ENCODE peak calls at places on chromosomes 13 and 19, in five cellular contexts. One of them, this sample, is unnamed.

GRCh38 chr19:35347171-35347929 is at the start of gene FFAR1:
- DNase-seq in neural crest cell: no peak
- DNase-seq in BJ: no peak
- DNase-seq in CD8-positive, alpha-beta T cell: peak
- DNase-seq in B cell: peak
- DNase-seq in this sample: no peak

GRCh38 chr13:44237276-44237767 is 136.3 kb upstream of the SERP2 start:
- DNase-seq in neural crest cell: no peak
- DNase-seq in BJ: peak
- DNase-seq in CD8-positive, alpha-beta T cell: no peak
- DNase-seq in B cell: no peak
- DNase-seq in this sample: peak

GRCh38 chr13:86826232-86826631 is 844.9 kb upstream of the SLITRK5 start:
- DNase-seq in neural crest cell: no peak
- DNase-seq in BJ: no peak
- DNase-seq in CD8-positive, alpha-beta T cell: no peak
- DNase-seq in B cell: no peak
- DNase-seq in this sample: no peak

GRCh38 chr19:1513492-1514294 is 874 bp upstream of the ADAMTSL5 start:
- DNase-seq in neural crest cell: no peak
- DNase-seq in BJ: no peak
- DNase-seq in CD8-positive, alpha-beta T cell: peak
- DNase-seq in B cell: peak
- DNase-seq in this sample: no peak

GRCh38 chr19:16024266-16025107 is 51.8 kb upstream of the TPM4 start:
- DNase-seq in neural crest cell: no peak
- DNase-seq in BJ: no peak
- DNase-seq in CD8-positive, alpha-beta T cell: no peak
- DNase-seq in B cell: no peak
- DNase-seq in this sample: no peak

GRCh38 chr19:2663920-2664571 is 38.4 kb downstream of the GNG7 start:
- DNase-seq in neural crest cell: peak
- DNase-seq in BJ: no peak
- DNase-seq in CD8-positive, alpha-beta T cell: no peak
- DNase-seq in B cell: peak
- DNase-seq in this sample: no peak

GRCh38 chr19:45424191-45425058 is 708 bp upstream of the ERCC1 start:
- DNase-seq in neural crest cell: peak
- DNase-seq in BJ: peak
- DNase-seq in CD8-positive, alpha-beta T cell: peak
- DNase-seq in B cell: no peak
- DNase-seq in this sample: peak

GRCh38 chr19:47351545-47351944 is 2.4 kb downstream of the DHX34 start:
- DNase-seq in neural crest cell: no peak
- DNase-seq in BJ: no peak
- DNase-seq in CD8-positive, alpha-beta T cell: no peak
- DNase-seq in B cell: no peak
- DNase-seq in this sample: no peak

GRCh38 chr13:42732073-42732472 is 49.3 kb upstream of the FAM216B start:
- DNase-seq in neural crest cell: no peak
- DNase-seq in BJ: no peak
- DNase-seq in CD8-positive, alpha-beta T cell: no peak
- DNase-seq in B cell: no peak
- DNase-seq in this sample: no peak

GRCh38 chr13:23462815-23463559 is 29.5 kb upstream of the SACS start:
- DNase-seq in neural crest cell: no peak
- DNase-seq in BJ: no peak
- DNase-seq in CD8-positive, alpha-beta T cell: no peak
- DNase-seq in B cell: no peak
- DNase-seq in this sample: no peak

GRCh38 chr13:30123575-30123974 is 183.8 kb downstream of the KATNAL1 start:
- DNase-seq in neural crest cell: no peak
- DNase-seq in BJ: no peak
- DNase-seq in CD8-positive, alpha-beta T cell: no peak
- DNase-seq in B cell: no peak
- DNase-seq in this sample: no peak

GRCh38 chr13:82076421-82076820 is 1735.5 kb upstream of the SPRY2 start:
- DNase-seq in neural crest cell: no peak
- DNase-seq in BJ: no peak
- DNase-seq in CD8-positive, alpha-beta T cell: no peak
- DNase-seq in B cell: no peak
- DNase-seq in this sample: no peak

GRCh38 chr13:66430266-66430665 is 799.9 kb downstream of the PCDH9 start:
- DNase-seq in neural crest cell: no peak
- DNase-seq in BJ: no peak
- DNase-seq in CD8-positive, alpha-beta T cell: no peak
- DNase-seq in B cell: no peak
- DNase-seq in this sample: no peak

GRCh38 chr19:52102782-52103181 is 7.2 kb upstream of the ZNF841 start:
- DNase-seq in neural crest cell: no peak
- DNase-seq in BJ: no peak
- DNase-seq in CD8-positive, alpha-beta T cell: no peak
- DNase-seq in B cell: no peak
- DNase-seq in this sample: no peak

GRCh38 chr13:30870049-30870884 is 35.8 kb upstream of the MEDAG start:
- DNase-seq in neural crest cell: no peak
- DNase-seq in BJ: peak
- DNase-seq in CD8-positive, alpha-beta T cell: no peak
- DNase-seq in B cell: no peak
- DNase-seq in this sample: peak

GRCh38 chr19:12567951-12568350 is 16.7 kb upstream of the ZNF564 start:
- DNase-seq in neural crest cell: no peak
- DNase-seq in BJ: no peak
- DNase-seq in CD8-positive, alpha-beta T cell: no peak
- DNase-seq in B cell: no peak
- DNase-seq in this sample: no peak

GRCh38 chr19:12564016-12564664 is 12.9 kb upstream of the ZNF564 start:
- DNase-seq in neural crest cell: peak
- DNase-seq in BJ: peak
- DNase-seq in CD8-positive, alpha-beta T cell: peak
- DNase-seq in B cell: peak
- DNase-seq in this sample: peak
- TF ChIP-seq CTCF in neural crest cell: peak
- TF ChIP-seq CTCF in BJ: peak
- TF ChIP-seq CTCF in CD8-positive, alpha-beta T cell: peak
- TF ChIP-seq CTCF in B cell: peak
- TF ChIP-seq CTCF in this sample: peak

DNA sequence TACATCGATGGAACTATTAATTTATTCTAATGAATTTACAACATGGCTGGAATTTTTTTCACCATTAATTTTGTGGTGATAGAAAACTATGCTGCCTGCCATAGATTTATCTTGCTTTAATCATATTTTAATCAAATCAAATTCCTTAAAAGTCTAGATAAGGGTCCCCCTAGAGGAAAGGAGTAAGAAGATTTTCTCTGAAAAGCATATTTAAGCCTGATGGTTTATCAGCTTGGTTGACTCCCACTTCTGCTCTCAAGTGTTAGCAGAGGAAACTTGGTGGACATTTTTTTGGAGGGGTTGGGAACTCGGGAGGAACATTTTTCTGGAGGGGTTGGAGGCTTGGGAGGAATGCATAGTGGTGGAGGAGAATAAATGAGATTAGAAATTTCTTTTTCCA is 253.3 kb downstream of the KCNRG start:
- DNase-seq in neural crest cell: no peak
- DNase-seq in BJ: no peak
- DNase-seq in CD8-positive, alpha-beta T cell: no peak
- DNase-seq in B cell: no peak
- DNase-seq in this sample: no peak
- TF ChIP-seq CTCF in neural crest cell: peak
- TF ChIP-seq CTCF in BJ: no peak
- TF ChIP-seq CTCF in CD8-positive, alpha-beta T cell: no peak
- TF ChIP-seq CTCF in B cell: no peak
- TF ChIP-seq CTCF in this sample: peak

GRCh38 chr13:99028890-99029289 is 51.0 kb upstream of the DOCK9 start:
- DNase-seq in neural crest cell: no peak
- DNase-seq in BJ: no peak
- DNase-seq in CD8-positive, alpha-beta T cell: peak
- DNase-seq in B cell: no peak
- DNase-seq in this sample: no peak
- TF ChIP-seq CTCF in neural crest cell: peak
- TF ChIP-seq CTCF in BJ: peak
- TF ChIP-seq CTCF in CD8-positive, alpha-beta T cell: peak
- TF ChIP-seq CTCF in B cell: no peak
- TF ChIP-seq CTCF in this sample: no peak

DNA sequence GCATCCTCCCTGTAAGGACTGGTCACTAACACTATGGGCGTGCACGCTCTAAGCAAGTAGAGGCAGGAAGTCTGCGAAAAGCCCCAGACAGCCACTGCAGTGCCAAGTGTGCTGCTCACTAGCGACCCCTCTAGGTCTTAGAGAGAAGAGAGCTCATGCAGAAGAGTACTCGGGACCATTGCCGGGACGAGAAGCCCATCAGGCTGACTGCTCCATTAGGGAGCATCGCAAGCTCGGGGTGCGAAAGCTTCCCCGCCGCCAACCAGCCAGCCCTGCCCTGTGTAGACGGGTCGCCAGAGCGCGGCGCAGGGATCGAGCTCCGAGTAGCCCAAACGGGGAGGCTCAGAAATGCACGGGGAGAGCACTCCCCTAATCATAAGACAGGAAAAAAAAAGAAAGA is 16.6 kb downstream of the POU4F1 start:
- DNase-seq in neural crest cell: no peak
- DNase-seq in BJ: no peak
- DNase-seq in CD8-positive, alpha-beta T cell: no peak
- DNase-seq in B cell: no peak
- DNase-seq in this sample: no peak
- TF ChIP-seq CTCF in neural crest cell: peak
- TF ChIP-seq CTCF in BJ: peak
- TF ChIP-seq CTCF in CD8-positive, alpha-beta T cell: no peak
- TF ChIP-seq CTCF in B cell: no peak
- TF ChIP-seq CTCF in this sample: no peak

GRCh38 chr19:40407714-40408600 is 5.2 kb downstream of the PRX start:
- DNase-seq in neural crest cell: no peak
- DNase-seq in BJ: no peak
- DNase-seq in CD8-positive, alpha-beta T cell: no peak
- DNase-seq in B cell: peak
- DNase-seq in this sample: no peak

GRCh38 chr19:40397568-40397906 is 7.6 kb upstream of the HIPK4 start:
- DNase-seq in neural crest cell: no peak
- DNase-seq in BJ: no peak
- DNase-seq in CD8-positive, alpha-beta T cell: no peak
- DNase-seq in B cell: no peak
- DNase-seq in this sample: no peak

GRCh38 chr19:40400521-40400920 is 10.5 kb upstream of the HIPK4 start:
- DNase-seq in neural crest cell: no peak
- DNase-seq in BJ: no peak
- DNase-seq in CD8-positive, alpha-beta T cell: no peak
- DNase-seq in B cell: no peak
- DNase-seq in this sample: no peak

GRCh38 chr19:40398417-40399056 is 8.6 kb upstream of the HIPK4 start:
- DNase-seq in neural crest cell: no peak
- DNase-seq in BJ: no peak
- DNase-seq in CD8-positive, alpha-beta T cell: peak
- DNase-seq in B cell: peak
- DNase-seq in this sample: no peak

GRCh38 chr19:40403262-40403984 is 9.8 kb downstream of the PRX start:
- DNase-seq in neural crest cell: peak
- DNase-seq in BJ: peak
- DNase-seq in CD8-positive, alpha-beta T cell: peak
- DNase-seq in B cell: peak
- DNase-seq in this sample: peak
- TF ChIP-seq CTCF in neural crest cell: peak
- TF ChIP-seq CTCF in BJ: peak
- TF ChIP-seq CTCF in CD8-positive, alpha-beta T cell: no peak
- TF ChIP-seq CTCF in B cell: no peak
- TF ChIP-seq CTCF in this sample: no peak

GRCh38 chr13:24541127-24541475 is 28.5 kb upstream of the PARP4 start:
- DNase-seq in neural crest cell: no peak
- DNase-seq in BJ: no peak
- DNase-seq in CD8-positive, alpha-beta T cell: no peak
- DNase-seq in B cell: no peak
- DNase-seq in this sample: no peak
- TF ChIP-seq CTCF in neural crest cell: no peak
- TF ChIP-seq CTCF in BJ: no peak
- TF ChIP-seq CTCF in CD8-positive, alpha-beta T cell: no peak
- TF ChIP-seq CTCF in B cell: no peak
- TF ChIP-seq CTCF in this sample: no peak

GRCh38 chr13:20869540-20869939 is 33.0 kb downstream of the XPO4 start:
- DNase-seq in neural crest cell: no peak
- DNase-seq in BJ: no peak
- DNase-seq in CD8-positive, alpha-beta T cell: no peak
- DNase-seq in B cell: no peak
- DNase-seq in this sample: no peak
- TF ChIP-seq CTCF in neural crest cell: peak
- TF ChIP-seq CTCF in BJ: no peak
- TF ChIP-seq CTCF in CD8-positive, alpha-beta T cell: no peak
- TF ChIP-seq CTCF in B cell: no peak
- TF ChIP-seq CTCF in this sample: peak

This sample was measured in AG09309.